ENCODE peak calls at places on chromosomes 4 and X, in six cellular contexts. One of them, this sample, is unnamed.
A peak's percentile ranks its signal among the peaks of the same experiment; 100 is the strongest.

GRCh38 chr4:498328-498919 is 532 bp downstream of the ZNF721 start:
- DNase-seq in right cardiac atrium: no peak
- DNase-seq in left lung: no peak
- DNase-seq in A673: no peak
- DNase-seq in cardiac muscle cell: no peak
- DNase-seq in lung: no peak
- DNase-seq in this sample: no peak

GRCh38 chr4:135917016-135917415 is 1615.3 kb downstream of the PCDH18 start:
- DNase-seq in lung: no peak
- DNase-seq in left lung: no peak
- DNase-seq in cardiac muscle cell: no peak
- DNase-seq in A673: no peak
- DNase-seq in right cardiac atrium: no peak
- DNase-seq in this sample: no peak

GRCh38 chrX:87900320-87900908 is 382.8 kb downstream of the KLHL4 start:
- DNase-seq in lung: no peak
- DNase-seq in right cardiac atrium: no peak
- DNase-seq in cardiac muscle cell: no peak
- DNase-seq in A673: no peak
- DNase-seq in left lung: no peak
- DNase-seq in this sample: no peak

GRCh38 chr4:133574248-133574647 is 425.2 kb downstream of the PCDH10 start:
- DNase-seq in A673: no peak
- DNase-seq in lung: no peak
- DNase-seq in right cardiac atrium: no peak
- DNase-seq in left lung: no peak
- DNase-seq in cardiac muscle cell: no peak
- DNase-seq in this sample: no peak

GRCh38 chrX:25941559-25942250 is 196.4 kb upstream of the MAGEB18 start:
- DNase-seq in right cardiac atrium: no peak
- DNase-seq in lung: no peak
- DNase-seq in left lung: no peak
- DNase-seq in A673: no peak
- DNase-seq in cardiac muscle cell: no peak
- DNase-seq in this sample: no peak

GRCh38 chrX:53422091-53422914 is at the start of the genes RIBC1 and SMC1A:
- DNase-seq in cardiac muscle cell: peak; percentile 95
- DNase-seq in right cardiac atrium: peak; percentile 99
- DNase-seq in A673: peak; percentile 99
- DNase-seq in lung: peak; percentile 98
- DNase-seq in left lung: peak; percentile 96
- DNase-seq in this sample: peak; percentile 83

GRCh38 chrX:12013220-12013619 is 125.1 kb upstream of the FRMPD4 start:
- DNase-seq in left lung: no peak
- DNase-seq in lung: no peak
- DNase-seq in cardiac muscle cell: no peak
- DNase-seq in A673: no peak
- DNase-seq in right cardiac atrium: no peak
- DNase-seq in this sample: no peak

GRCh38 chrX:136268051-136269048 is 17.1 kb upstream of the MAP7D3 start:
- DNase-seq in right cardiac atrium: no peak
- DNase-seq in cardiac muscle cell: peak; percentile 39
- DNase-seq in A673: peak; percentile 58
- DNase-seq in left lung: no peak
- DNase-seq in lung: no peak
- DNase-seq in this sample: no peak

GRCh38 chr4:122481766-122482405 is 25.4 kb upstream of the IL2 start:
- DNase-seq in right cardiac atrium: no peak
- DNase-seq in A673: no peak
- DNase-seq in cardiac muscle cell: no peak
- DNase-seq in left lung: no peak
- DNase-seq in lung: no peak
- DNase-seq in this sample: no peak

GRCh38 chr4:122783301-122784215 is 43.1 kb upstream of the FGF2 start:
- DNase-seq in lung: peak; percentile 64
- DNase-seq in right cardiac atrium: peak; percentile 72
- DNase-seq in cardiac muscle cell: peak; percentile 56
- DNase-seq in left lung: peak; percentile 75
- DNase-seq in A673: peak; percentile 52
- DNase-seq in this sample: no peak

GRCh38 chrX:117301086-117301485 is 815.5 kb downstream of the KLHL13 start:
- DNase-seq in right cardiac atrium: no peak
- DNase-seq in A673: no peak
- DNase-seq in cardiac muscle cell: no peak
- DNase-seq in left lung: no peak
- DNase-seq in lung: no peak
- DNase-seq in this sample: no peak

DNA sequence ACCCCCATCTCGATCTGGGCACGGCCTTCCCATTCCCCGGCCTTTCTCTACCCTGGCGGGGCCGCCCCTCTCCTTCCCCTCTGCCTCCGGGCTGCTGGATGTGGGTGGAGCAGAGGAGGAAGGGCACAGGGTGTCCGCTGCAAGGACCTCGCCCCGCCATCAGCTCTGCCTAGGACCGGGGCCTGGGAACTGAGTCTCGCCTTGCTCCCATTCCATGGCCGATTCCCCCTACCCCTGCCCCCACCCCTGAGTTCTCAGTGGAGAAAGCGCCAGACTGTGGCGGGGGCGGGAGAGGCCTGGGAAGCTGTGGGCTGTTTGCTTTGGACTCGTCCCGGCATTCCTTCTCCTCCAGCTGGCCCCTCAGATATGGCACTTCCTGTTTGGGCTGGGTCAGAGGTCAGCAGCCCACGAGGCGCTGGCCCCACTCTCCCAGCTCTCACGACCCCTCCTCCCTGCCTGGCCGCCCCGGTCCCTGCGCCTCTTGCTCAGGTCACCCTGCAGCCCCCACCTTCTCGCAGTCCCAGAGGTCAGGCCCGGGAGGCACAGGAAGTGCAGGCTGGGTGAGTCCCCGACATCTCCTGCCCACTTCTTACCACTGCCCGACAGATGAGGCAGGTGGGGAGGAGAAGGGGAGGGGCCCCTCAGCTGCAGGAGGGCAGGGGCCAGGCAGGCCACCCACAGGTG is 6.4 kb upstream of the BGN start:
- DNase-seq in lung: no peak
- DNase-seq in right cardiac atrium: peak; percentile 72
- DNase-seq in left lung: no peak
- DNase-seq in cardiac muscle cell: no peak
- DNase-seq in A673: no peak
- DNase-seq in this sample: no peak
- H3K4me1 ChIP-seq in lung: no peaks in the 10 kb centered on the region
- H3K4me1 ChIP-seq in right cardiac atrium: peaks cover 1% of the 10 kb centered on the region
- H3K4me1 ChIP-seq in left lung: peaks cover 7% of the 10 kb centered on the region
- H3K4me1 ChIP-seq in cardiac muscle cell: no peaks in the 10 kb centered on the region
- H3K4me1 ChIP-seq in A673: peaks cover 19% of the 10 kb centered on the region
- H3K4me1 ChIP-seq in this sample: peaks cover 40% of the 10 kb centered on the region

GRCh38 chr4:184857446-184858121 is 31.8 kb upstream of the ACSL1 start:
- DNase-seq in A673: no peak
- DNase-seq in right cardiac atrium: no peak
- DNase-seq in cardiac muscle cell: no peak
- DNase-seq in left lung: no peak
- DNase-seq in lung: no peak
- DNase-seq in this sample: no peak
- H3K4me1 ChIP-seq in A673: no peaks in the 10 kb centered on the region
- H3K4me1 ChIP-seq in right cardiac atrium: peaks cover 1% of the 10 kb centered on the region
- H3K4me1 ChIP-seq in cardiac muscle cell: no peaks in the 10 kb centered on the region
- H3K4me1 ChIP-seq in left lung: no peaks in the 10 kb centered on the region
- H3K4me1 ChIP-seq in lung: no peaks in the 10 kb centered on the region
- H3K4me1 ChIP-seq in this sample: no peaks in the 10 kb centered on the region

GRCh38 chr4:185358514-185359433 is 37.0 kb downstream of the LRP2BP start:
- DNase-seq in lung: no peak
- DNase-seq in right cardiac atrium: no peak
- DNase-seq in left lung: no peak
- DNase-seq in cardiac muscle cell: no peak
- DNase-seq in A673: no peak
- DNase-seq in this sample: no peak
- H3K4me1 ChIP-seq in lung: no peaks in the 10 kb centered on the region
- H3K4me1 ChIP-seq in right cardiac atrium: no peaks in the 10 kb centered on the region
- H3K4me1 ChIP-seq in left lung: no peaks in the 10 kb centered on the region
- H3K4me1 ChIP-seq in cardiac muscle cell: peaks cover 8% of the 10 kb centered on the region
- H3K4me1 ChIP-seq in A673: no peaks in the 10 kb centered on the region
- H3K4me1 ChIP-seq in this sample: no peaks in the 10 kb centered on the region

DNA sequence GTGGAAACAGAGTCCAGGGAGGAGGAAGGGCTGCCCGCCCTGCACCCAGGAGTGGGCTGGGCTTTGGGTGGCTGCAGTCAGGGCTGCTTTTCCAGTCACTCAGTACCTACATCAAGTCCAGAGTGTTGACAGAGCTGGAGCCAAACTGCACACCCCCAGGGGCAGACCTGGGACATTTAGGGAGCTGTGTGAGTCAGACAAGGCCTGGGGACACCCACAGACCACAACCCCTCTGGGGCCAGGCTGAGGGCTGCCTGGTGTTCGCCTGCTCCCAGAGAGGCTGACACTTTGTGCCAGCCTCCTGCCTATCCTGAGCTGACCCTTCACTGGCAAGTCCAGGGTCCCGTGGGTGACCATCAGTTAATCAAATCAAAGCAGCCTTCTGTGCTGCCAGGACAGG is 240.0 kb downstream of the BCOR start:
- DNase-seq in lung: no peak
- DNase-seq in A673: no peak
- DNase-seq in cardiac muscle cell: no peak
- DNase-seq in left lung: no peak
- DNase-seq in right cardiac atrium: no peak
- DNase-seq in this sample: no peak
- H3K4me1 ChIP-seq in lung: peaks cover 2% of the 10 kb centered on the region
- H3K4me1 ChIP-seq in A673: peaks cover 16% of the 10 kb centered on the region
- H3K4me1 ChIP-seq in cardiac muscle cell: peaks cover 34% of the 10 kb centered on the region
- H3K4me1 ChIP-seq in left lung: no peaks in the 10 kb centered on the region
- H3K4me1 ChIP-seq in right cardiac atrium: no peaks in the 10 kb centered on the region
- H3K4me1 ChIP-seq in this sample: no peaks in the 10 kb centered on the region

GRCh38 chr4:41594439-41594838 is 56.5 kb downstream of the LIMCH1 start:
- DNase-seq in A673: no peak
- DNase-seq in lung: no peak
- DNase-seq in left lung: no peak
- DNase-seq in cardiac muscle cell: no peak
- DNase-seq in right cardiac atrium: peak; percentile 54
- DNase-seq in this sample: no peak
- H3K4me1 ChIP-seq in A673: no peaks in the 10 kb centered on the region
- H3K4me1 ChIP-seq in lung: peaks cover 23% of the 10 kb centered on the region
- H3K4me1 ChIP-seq in left lung: peaks cover 11% of the 10 kb centered on the region
- H3K4me1 ChIP-seq in cardiac muscle cell: no peaks in the 10 kb centered on the region
- H3K4me1 ChIP-seq in right cardiac atrium: peaks cover 11% of the 10 kb centered on the region
- H3K4me1 ChIP-seq in this sample: peaks cover 25% of the 10 kb centered on the region

GRCh38 chr4:13544556-13545393 is 467 bp upstream of the NKX3-2 start:
- DNase-seq in left lung: peak; percentile 86
- DNase-seq in A673: peak; percentile 97
- DNase-seq in cardiac muscle cell: peak; percentile 86
- DNase-seq in right cardiac atrium: peak; percentile 76
- DNase-seq in lung: peak; percentile 65
- DNase-seq in this sample: no peak

GRCh38 chr4:13546374-13546854 is 2.1 kb upstream of the NKX3-2 start:
- DNase-seq in right cardiac atrium: no peak
- DNase-seq in cardiac muscle cell: no peak
- DNase-seq in lung: no peak
- DNase-seq in left lung: no peak
- DNase-seq in A673: no peak
- DNase-seq in this sample: no peak

GRCh38 chr4:13546855-13547562 is 2.7 kb upstream of the NKX3-2 start:
- DNase-seq in A673: peak; percentile 53
- DNase-seq in right cardiac atrium: no peak
- DNase-seq in left lung: peak; percentile 80
- DNase-seq in cardiac muscle cell: no peak
- DNase-seq in lung: no peak
- DNase-seq in this sample: no peak

GRCh38 chr4:13543648-13544555 is at the start of gene NKX3-2:
- DNase-seq in left lung: peak; percentile 76
- DNase-seq in cardiac muscle cell: peak; percentile 76
- DNase-seq in A673: peak; percentile 16
- DNase-seq in lung: no peak
- DNase-seq in right cardiac atrium: no peak
- DNase-seq in this sample: no peak

GRCh38 chr4:13545394-13545808 is 1.1 kb upstream of the NKX3-2 start:
- DNase-seq in right cardiac atrium: no peak
- DNase-seq in lung: no peak
- DNase-seq in A673: no peak
- DNase-seq in left lung: no peak
- DNase-seq in cardiac muscle cell: no peak
- DNase-seq in this sample: no peak
- H3K4me1 ChIP-seq in right cardiac atrium: peaks cover 9% of the 10 kb centered on the region
- H3K4me1 ChIP-seq in lung: no peaks in the 10 kb centered on the region
- H3K4me1 ChIP-seq in A673: peaks cover 5% of the 10 kb centered on the region
- H3K4me1 ChIP-seq in left lung: peaks cover 8% of the 10 kb centered on the region
- H3K4me1 ChIP-seq in cardiac muscle cell: peaks cover 5% of the 10 kb centered on the region
- H3K4me1 ChIP-seq in this sample: peaks cover 41% of the 10 kb centered on the region

This sample was measured in esophagus squamous epithelium.